ENCODE peak calls at places on chromosome 18, in nine cellular contexts. L, N, C, R, W, I, P, J and M are unnamed samples.

GRCh38 chr18:23871410-23871809 is 143.1 kb upstream of the TTC39C start:
- DNase-seq in R (peak), N (peak), L (no peak), I (no peak), J (peak), P (no peak), W (no peak), C (no peak), M (no peak)

GRCh38 chr18:62759704-62760402 is 44.5 kb downstream of the PHLPP1 start:
- DNase-seq in P (peak), W (no peak), J (no peak), N (no peak), L (no peak), C (no peak), R (no peak), I (peak), M (no peak)

GRCh38 chr18:55275042-55275897 is 312.7 kb downstream of the TCF4 start:
- DNase-seq in L (no peak), R (no peak), J (peak), W (no peak), P (peak), C (no peak), N (no peak), I (peak), M (no peak)

GRCh38 chr18:47716632-47717185 is 213.8 kb downstream of the SMAD2 start:
- DNase-seq in P (no peak), L (no peak), N (no peak), J (no peak), C (no peak), W (no peak), R (no peak), I (no peak), M (no peak)

GRCh38 chr18:58781627-58782194 is 83.0 kb upstream of the ZNF532 start:
- DNase-seq in C (peak), R (peak), N (peak), P (peak), I (peak), J (peak), W (peak), L (peak), M (peak)

GRCh38 chr18:23825496-23825895 is 136.2 kb downstream of the LAMA3 start:
- DNase-seq in P (peak), N (no peak), L (no peak), J (no peak), W (no peak), R (no peak), I (peak), C (no peak), M (no peak)

GRCh38 chr18:12838178-12838634 is 45.8 kb downstream of the PTPN2 start:
- DNase-seq in C (no peak), N (no peak), I (peak), W (no peak), L (no peak), P (peak), R (no peak), J (no peak), M (no peak)

GRCh38 chr18:43970656-43971055 is 693.4 kb upstream of the SYT4 start:
- DNase-seq in W (no peak), R (no peak), C (no peak), P (no peak), I (peak), J (no peak), N (no peak), L (no peak), M (no peak)

GRCh38 chr18:21110667-21111350 is 804 bp downstream of the ROCK1 start:
- DNase-seq in J (peak), W (no peak), N (peak), P (peak), I (peak), L (peak), R (peak), C (peak), M (peak)

GRCh38 chr18:62324917-62325805 is at the start of gene TNFRSF11A:
- DNase-seq in P (no peak), R (peak), W (no peak), L (peak), I (no peak), N (peak), C (peak), J (peak), M (no peak)

GRCh38 chr18:31546476-31546875 is 45.2 kb upstream of the TTR start:
- DNase-seq in L (no peak), J (no peak), C (no peak), R (no peak), N (no peak), W (no peak), P (peak), I (peak), M (no peak)

GRCh38 chr18:35513181-35513932 is 15.6 kb upstream of the INO80C start:
- DNase-seq in W (no peak), I (peak), C (no peak), L (no peak), R (no peak), J (peak), N (no peak), P (peak), M (peak)

GRCh38 chr18:76458522-76459311 is 36.3 kb downstream of the ZNF516 start:
- DNase-seq in L (no peak), R (no peak), N (no peak), J (no peak), C (no peak), P (no peak), W (no peak), I (no peak), M (no peak)

GRCh38 chr18:30446605-30447004 is 595.9 kb downstream of the DSC3 start:
- DNase-seq in L (no peak), J (no peak), C (no peak), N (no peak), R (no peak), W (no peak), P (no peak), I (no peak), M (no peak)

GRCh38 chr18:48342125-48342524 is 67.1 kb downstream of the ZBTB7C start:
- DNase-seq in W (peak), P (no peak), R (no peak), N (no peak), J (no peak), I (no peak), L (no peak), C (no peak), M (peak)

GRCh38 chr18:9796933-9797549 is 88.7 kb upstream of the TXNDC2 start:
- DNase-seq in C (no peak), N (no peak), I (no peak), W (no peak), L (peak), J (no peak), P (no peak), R (no peak), M (peak)

GRCh38 chr18:10951631-10952544 is 197.5 kb downstream of the PIEZO2 start:
- DNase-seq in P (no peak), I (no peak), R (no peak), L (no peak), N (no peak), W (no peak), C (no peak), J (no peak), M (no peak)

GRCh38 chr18:10526211-10526949 is 553 bp downstream of the NAPG start:
- DNase-seq in I (peak), C (peak), N (no peak), W (no peak), L (peak), J (peak), R (peak), P (no peak), M (peak)

GRCh38 chr18:73564073-73564472 is 583.6 kb downstream of the FBXO15 start:
- DNase-seq in R (no peak), N (no peak), I (peak), C (no peak), L (no peak), J (no peak), P (peak), W (no peak), M (no peak)

GRCh38 chr18:31064130-31064529 is 21.6 kb upstream of the DSC3 start:
- DNase-seq in C (no peak), N (no peak), L (no peak), P (peak), J (no peak), I (peak), W (no peak), R (no peak), M (no peak)

GRCh38 chr18:78431606-78432005 is 548.0 kb upstream of the SALL3 start:
- DNase-seq in P (no peak), R (no peak), L (no peak), W (no peak), J (no peak), N (no peak), I (no peak), C (no peak), M (no peak)

GRCh38 chr18:41761329-41762028 is 193.6 kb upstream of the PIK3C3 start:
- DNase-seq in W (no peak), C (no peak), P (peak), N (no peak), J (no peak), I (peak), L (no peak), R (no peak), M (no peak)

GRCh38 chr18:26777316-26778053 is 88.0 kb downstream of the AQP4 start:
- DNase-seq in N (no peak), L (no peak), R (no peak), I (peak), J (no peak), C (no peak), W (no peak), P (peak), M (no peak)

GRCh38 chr18:28044036-28044435 is 132.9 kb downstream of the CDH2 start:
- DNase-seq in P (no peak), I (no peak), N (no peak), R (no peak), W (no peak), J (no peak), C (no peak), L (no peak), M (no peak)

GRCh38 chr18:23800902-23801301 is 111.6 kb downstream of the LAMA3 start:
- DNase-seq in N (no peak), L (no peak), J (no peak), P (no peak), I (no peak), R (no peak), W (no peak), C (no peak), M (no peak)

GRCh38 chr18:50218432-50219197 is 23.7 kb upstream of the MYO5B start:
- DNase-seq in W (no peak), N (peak), I (peak), J (no peak), R (peak), P (peak), L (peak), C (peak), M (peak)

GRCh38 chr18:77110400-77110799 is 22.2 kb downstream of the MBP start:
- DNase-seq in R (no peak), N (no peak), I (no peak), P (no peak), L (no peak), W (no peak), J (no peak), C (no peak), M (no peak)

GRCh38 chr18:26771524-26771923 is 94.0 kb downstream of the AQP4 start:
- DNase-seq in C (peak), J (no peak), W (no peak), L (no peak), R (no peak), N (no peak), I (peak), P (no peak), M (no peak)

GRCh38 chr18:8167673-8168072 is 441.6 kb upstream of the RAB12 start:
- DNase-seq in C (no peak), L (no peak), R (no peak), J (no peak), P (no peak), N (no peak), W (no peak), I (no peak), M (no peak)

GRCh38 chr18:35376393-35376741 is 770 bp downstream of the ZNF396 start:
- DNase-seq in N (peak), C (peak), J (peak), R (no peak), I (no peak), W (no peak), L (no peak), P (no peak), M (no peak)

GRCh38 chr18:59051470-59052165 is 88.1 kb upstream of the SEC11C start:
- DNase-seq in W (no peak), C (no peak), L (no peak), P (no peak), I (no peak), J (no peak), N (no peak), R (no peak), M (no peak)

GRCh38 chr18:7740815-7741214 is 173.7 kb downstream of the PTPRM start:
- DNase-seq in J (no peak), I (peak), L (no peak), N (no peak), P (peak), C (no peak), W (no peak), R (no peak), M (no peak)

GRCh38 chr18:49814147-49814499 is 790 bp upstream of the ACAA2 start:
- DNase-seq in W (no peak), P (peak), J (peak), N (no peak), C (peak), R (no peak), I (peak), L (peak), M (peak)

GRCh38 chr18:45059695-45060094 is 379.0 kb downstream of the SETBP1 start:
- DNase-seq in L (no peak), I (peak), N (no peak), R (no peak), J (no peak), C (no peak), P (peak), W (no peak), M (no peak)

GRCh38 chr18:12580630-12581342 is 77.1 kb downstream of the SPIRE1 start:
- DNase-seq in C (no peak), L (no peak), N (no peak), R (no peak), I (no peak), J (no peak), P (no peak), W (no peak), M (no peak)

GRCh38 chr18:48638451-48638850 is 99.6 kb downstream of the CTIF start:
- DNase-seq in L (no peak), J (no peak), I (no peak), C (no peak), R (no peak), P (no peak), N (no peak), W (no peak), M (no peak)

GRCh38 chr18:60069145-60069544 is 169.3 kb downstream of the PMAIP1 start:
- DNase-seq in L (no peak), C (no peak), N (no peak), R (no peak), J (no peak), P (no peak), W (no peak), I (no peak), M (no peak)

GRCh38 chr18:47075098-47075883 is 39.9 kb upstream of the ELOA2 start:
- DNase-seq in P (peak), N (no peak), C (no peak), L (no peak), W (no peak), I (peak), J (no peak), R (no peak), M (no peak)